ENCODE peak calls at places on chromosomes 5 and 9, in nine cellular contexts. Q, U, X, A, B, M, Z, R and D are unnamed samples.

GRCh38 chr9:129412814-129413536 is 207.9 kb downstream of the C9orf50 start:
- DNase-seq in Q (no peak), U (peak), X (peak), A (peak), B (peak), M (peak), Z (no peak), R (peak), D (peak)

GRCh38 chr9:71446499-71447411 is 321.6 kb downstream of the CEMIP2 start:
- DNase-seq in Q (peak), U (peak), X (no peak), A (peak), B (no peak), M (peak), Z (no peak), R (peak), D (peak)

GRCh38 chr9:68610016-68610415 is 69.3 kb upstream of the TMEM252 start:
- DNase-seq in Q (no peak), U (no peak), X (no peak), A (no peak), B (no peak), M (no peak), Z (no peak), R (no peak), D (no peak)

GRCh38 chr5:102010644-102011043 is 285.4 kb downstream of the SLCO4C1 start:
- DNase-seq in Q (no peak), U (no peak), X (no peak), A (no peak), B (no peak), M (no peak), Z (no peak), R (no peak), D (no peak)

GRCh38 chr5:130066644-130067043 is 162.4 kb downstream of the CHSY3 start:
- DNase-seq in Q (no peak), U (peak), X (no peak), A (peak), B (peak), M (no peak), Z (no peak), R (peak), D (no peak)

GRCh38 chr5:26003966-26004365 is 1034.4 kb downstream of the CDH9 start:
- DNase-seq in Q (no peak), U (no peak), X (no peak), A (no peak), B (no peak), M (no peak), Z (no peak), R (no peak), D (no peak)

GRCh38 chr5:109868737-109869136 is 179.0 kb downstream of the MAN2A1 start:
- DNase-seq in Q (no peak), U (no peak), X (no peak), A (peak), B (no peak), M (no peak), Z (no peak), R (peak), D (no peak)

GRCh38 chr9:133163559-133164208 is at the start of gene GBGT1:
- DNase-seq in Q (peak), U (no peak), X (no peak), A (peak), B (peak), M (peak), Z (no peak), R (no peak), D (no peak)

GRCh38 chr5:169591636-169592035 is 8.1 kb downstream of the SPDL1 start:
- DNase-seq in Q (no peak), U (no peak), X (no peak), A (peak), B (no peak), M (no peak), Z (no peak), R (peak), D (peak)

GRCh38 chr9:72474676-72475075 is 46.7 kb upstream of the TMC1 start:
- DNase-seq in Q (no peak), U (no peak), X (no peak), A (peak), B (no peak), M (no peak), Z (no peak), R (peak), D (peak)

GRCh38 chr9:90969021-90969675 is 167.5 kb downstream of the SYK start:
- DNase-seq in Q (no peak), U (no peak), X (no peak), A (no peak), B (no peak), M (no peak), Z (peak), R (no peak), D (no peak)

GRCh38 chr9:131410051-131410491 is 16.2 kb downstream of the PRRC2B start:
- DNase-seq in Q (no peak), U (peak), X (peak), A (peak), B (no peak), M (no peak), Z (no peak), R (peak), D (no peak)

GRCh38 chr9:96476591-96476990 is 26.6 kb downstream of the HABP4 start:
- DNase-seq in Q (no peak), U (peak), X (no peak), A (peak), B (no peak), M (no peak), Z (no peak), R (peak), D (peak)

GRCh38 chr5:90562331-90562730 is 3.7 kb downstream of the ADGRV1 start:
- DNase-seq in Q (no peak), U (no peak), X (no peak), A (no peak), B (no peak), M (no peak), Z (no peak), R (no peak), D (no peak)

GRCh38 chr9:137439158-137439714 is 1.9 kb downstream of the ENTPD8 start:
- DNase-seq in Q (no peak), U (no peak), X (no peak), A (no peak), B (no peak), M (peak), Z (no peak), R (no peak), D (no peak)

GRCh38 chr5:36878421-36879088 is 2.0 kb downstream of the NIPBL start:
- DNase-seq in Q (no peak), U (peak), X (no peak), A (peak), B (no peak), M (peak), Z (no peak), R (peak), D (peak)

GRCh38 chr9:130239363-130239695 is 26.2 kb upstream of the HMCN2 start:
- DNase-seq in Q (no peak), U (no peak), X (no peak), A (no peak), B (no peak), M (no peak), Z (no peak), R (no peak), D (no peak)

GRCh38 chr5:994272-994607 is 14.4 kb upstream of the NKD2 start:
- DNase-seq in Q (no peak), U (no peak), X (no peak), A (no peak), B (no peak), M (no peak), Z (no peak), R (no peak), D (no peak)

GRCh38 chr5:176744584-176744965 is 65.8 kb upstream of the UNC5A start:
- DNase-seq in Q (no peak), U (no peak), X (no peak), A (no peak), B (no peak), M (no peak), Z (no peak), R (no peak), D (no peak)

GRCh38 chr5:95219411-95219810 is 65.5 kb downstream of the MCTP1 start:
- DNase-seq in Q (no peak), U (no peak), X (no peak), A (no peak), B (no peak), M (no peak), Z (no peak), R (no peak), D (no peak)

GRCh38 chr5:140607031-140607430 is 25.9 kb downstream of the CD14 start:
- DNase-seq in Q (no peak), U (no peak), X (no peak), A (no peak), B (no peak), M (no peak), Z (no peak), R (no peak), D (no peak)